ENCODE peak calls at places on chromosomes 1 and 21, in nine cellular contexts. J is T follicular helper cell; W is naive thymus-derived CD4-positive, alpha-beta T cell; S is T-helper 17 cell; V is HuH-7; B is AG08395; U is Daoy; E is stimulated activated CD4-positive, alpha-beta T cell treated with anti-CD3 and anti-CD28 coated beads, TNF-alpha, amount 100 ng/mL, for 48 hours; I is ACHN. P is an unnamed sample.
A peak's percentile ranks its signal among the peaks of the same experiment; 100 is the strongest.

GRCh38 chr1:166975361-166976129 is at the start of gene ILDR2:
- DNase-seq in J (peak; percentile 26), W (peak; percentile 39), S (peak; percentile 10), V (peak; percentile 47), B (peak; percentile 16), U (peak; percentile 58), E (peak; percentile 56), I (peak; percentile 68), P (peak; percentile 43)

GRCh38 chr21:45138199-45139002 is 64.0 kb downstream of the ADARB1 start:
- DNase-seq in J (peak; percentile 52), W (peak; percentile 54), S (peak; percentile 50), V (peak; percentile 75), B (peak; percentile 47), U (peak; percentile 81), E (peak; percentile 80), I (peak; percentile 60), P (peak; percentile 56)

GRCh38 chr1:86421601-86422280 is 2.2 kb upstream of the CLCA2 start:
- DNase-seq in J (no peak), W (no peak), S (no peak), V (no peak), B (peak; percentile 23), U (no peak), E (no peak), I (no peak), P (no peak)

GRCh38 chr1:199901341-199901740 is 126.2 kb upstream of the NR5A2 start:
- DNase-seq in J (no peak), W (no peak), S (no peak), V (no peak), B (no peak), U (no peak), E (no peak), I (no peak), P (no peak)

GRCh38 chr1:21827141-21827679 is 15.1 kb downstream of the LDLRAD2 start:
- DNase-seq in J (no peak), W (no peak), S (no peak), V (no peak), B (no peak), U (no peak), E (no peak), I (no peak), P (no peak)

GRCh38 chr1:64223329-64224151 is 20.1 kb downstream of the UBE2U start:
- DNase-seq in J (no peak), W (no peak), S (no peak), V (no peak), B (peak; percentile 86), U (peak; percentile 88), E (no peak), I (peak; percentile 69), P (no peak)

GRCh38 chr1:160177231-160177630 is 13.1 kb upstream of the CASQ1 start:
- DNase-seq in J (no peak), W (no peak), S (no peak), V (no peak), B (no peak), U (no peak), E (no peak), I (no peak), P (no peak)

GRCh38 chr1:162541619-162542141 is 19.8 kb upstream of the UAP1 start:
- DNase-seq in J (no peak), W (no peak), S (no peak), V (no peak), B (peak; percentile 87), U (peak; percentile 90), E (no peak), I (peak; percentile 86), P (no peak)

GRCh38 chr1:204102719-204103118 is 29.8 kb downstream of the SOX13 start:
- DNase-seq in J (no peak), W (no peak), S (no peak), V (no peak), B (no peak), U (peak; percentile 65), E (no peak), I (no peak), P (no peak)

GRCh38 chr1:87144981-87145380 is 183.7 kb upstream of the LMO4 start:
- DNase-seq in J (no peak), W (no peak), S (no peak), V (no peak), B (no peak), U (no peak), E (no peak), I (no peak), P (no peak)

GRCh38 chr21:36613554-36613953 is 85.4 kb upstream of the SIM2 start:
- DNase-seq in J (no peak), W (no peak), S (no peak), V (no peak), B (no peak), U (no peak), E (no peak), I (no peak), P (no peak)

GRCh38 chr1:113768916-113769598 is 9.8 kb upstream of the PHTF1 start:
- DNase-seq in J (no peak), W (no peak), S (no peak), V (no peak), B (no peak), U (no peak), E (no peak), I (no peak), P (no peak)

GRCh38 chr1:32241011-32241763 is 5.8 kb upstream of the FAM167B start:
- DNase-seq in J (no peak), W (peak; percentile 22), S (peak; percentile 20), V (no peak), B (peak; percentile 47), U (peak; percentile 69), E (no peak), I (peak; percentile 42), P (no peak)

GRCh38 chr1:63662846-63663245 is 69.6 kb downstream of the PGM1 start:
- DNase-seq in J (no peak), W (no peak), S (no peak), V (no peak), B (peak; percentile 14), U (peak; percentile 97), E (no peak), I (peak; percentile 90), P (no peak)

GRCh38 chr1:244074559-244075171 is 23.6 kb downstream of the ZBTB18 start:
- DNase-seq in J (peak; percentile 53), W (peak; percentile 36), S (peak; percentile 42), V (no peak), B (no peak), U (no peak), E (peak; percentile 45), I (no peak), P (peak; percentile 84)

GRCh38 chr21:35614412-35614901 is 445.9 kb downstream of the SETD4 start:
- DNase-seq in J (no peak), W (no peak), S (no peak), V (no peak), B (peak; percentile 43), U (peak; percentile 76), E (no peak), I (no peak), P (no peak)

GRCh38 chr1:94593611-94594010 is 52.1 kb upstream of the F3 start:
- DNase-seq in J (no peak), W (no peak), S (no peak), V (no peak), B (no peak), U (no peak), E (no peak), I (no peak), P (no peak)

GRCh38 chr21:36188081-36188681 is 31.6 kb downstream of the DOP1B start:
- DNase-seq in J (no peak), W (no peak), S (no peak), V (no peak), B (no peak), U (no peak), E (no peak), I (no peak), P (no peak)

GRCh38 chr1:150976401-150976821 is 1.8 kb upstream of the CERS2 start:
- DNase-seq in J (no peak), W (no peak), S (no peak), V (no peak), B (no peak), U (no peak), E (no peak), I (no peak), P (no peak)

GRCh38 chr1:155645024-155645423 is 35.0 kb downstream of the MSTO1 start:
- DNase-seq in J (no peak), W (no peak), S (no peak), V (no peak), B (peak; percentile 3), U (no peak), E (no peak), I (no peak), P (no peak)

GRCh38 chr1:31617917-31618746 is 643 bp downstream of the HCRTR1 start:
- DNase-seq in J (peak; percentile 18), W (peak; percentile 46), S (no peak), V (peak; percentile 76), B (peak; percentile 53), U (peak; percentile 68), E (peak; percentile 49), I (peak; percentile 28), P (peak; percentile 16)

GRCh38 chr1:228351850-228352249 is 54.8 kb downstream of the TRIM11 start:
- DNase-seq in J (no peak), W (no peak), S (no peak), V (no peak), B (no peak), U (no peak), E (no peak), I (no peak), P (no peak)

GRCh38 chr1:155309423-155310021 is 856 bp downstream of the FDPS start:
- DNase-seq in J (no peak), W (no peak), S (no peak), V (no peak), B (no peak), U (no peak), E (no peak), I (no peak), P (no peak)

GRCh38 chr1:240998024-240998423 is 359.0 kb downstream of the RGS7 start:
- DNase-seq in J (no peak), W (no peak), S (no peak), V (no peak), B (peak; percentile 40), U (no peak), E (no peak), I (no peak), P (no peak)

GRCh38 chr1:213767683-213768082 is 220.1 kb upstream of the PROX1 start:
- DNase-seq in J (no peak), W (no peak), S (no peak), V (no peak), B (no peak), U (no peak), E (no peak), I (no peak), P (no peak)

GRCh38 chr1:210477328-210477924 is 148.7 kb downstream of the HHAT start:
- DNase-seq in J (no peak), W (no peak), S (no peak), V (no peak), B (no peak), U (peak; percentile 7), E (no peak), I (no peak), P (no peak)

GRCh38 chr1:148263906-148264255 is 111.8 kb upstream of the NBPF11 start:
- DNase-seq in J (no peak), W (no peak), S (no peak), V (no peak), B (no peak), U (no peak), E (no peak), I (no peak), P (no peak)

GRCh38 chr1:71049951-71050598 is 2.5 kb upstream of the PTGER3 start:
- DNase-seq in J (no peak), W (no peak), S (no peak), V (peak; percentile 65), B (peak; percentile 71), U (peak; percentile 65), E (no peak), I (peak; percentile 67), P (peak; percentile 36)

GRCh38 chr1:209886219-209886536 is 51.8 kb upstream of the SYT14 start:
- DNase-seq in J (no peak), W (no peak), S (no peak), V (no peak), B (no peak), U (no peak), E (no peak), I (peak; percentile 54), P (no peak)

GRCh38 chr1:9438431-9439073 is 100.7 kb upstream of the SLC25A33 start:
- DNase-seq in J (no peak), W (no peak), S (no peak), V (peak; percentile 52), B (peak; percentile 28), U (peak; percentile 87), E (no peak), I (peak; percentile 63), P (no peak)

GRCh38 chr21:41360072-41360821 is 1.6 kb upstream of the MX2 start:
- DNase-seq in J (no peak), W (no peak), S (no peak), V (peak; percentile 38), B (peak; percentile 68), U (no peak), E (no peak), I (no peak), P (no peak)

P was measured in central memory CD4-positive, alpha-beta T cell.